ENCODE peak calls at places on chromosomes 12 and 14, in ten cellular contexts. X is H1; D is A549; E is CD4-positive, alpha-beta memory T cell; F is astrocyte; M is heart right ventricle; B is uterus; H is PC-9; L is mammary epithelial cell; Z is prostate gland. V is an unnamed sample. For H3K9me3 and H3K4me1, the result is how much of the 10 kb centered on the place peaks cover.

GRCh38 chr12:120677765-120678473 is 9.0 kb upstream of the MLEC start:
- DNase-seq in X (peak), L (peak), H (no peak), Z (peak), E (no peak), F (no peak), M (peak), D (peak), B (no peak), V (no peak)

GRCh38 chr12:119678459-119678858 is 10.5 kb downstream of the PRKAB1 start:
- DNase-seq in B (no peak), X (no peak), L (no peak), Z (no peak), F (peak), M (no peak), H (no peak), E (no peak), D (no peak), V (no peak)

GRCh38 chr12:57627504-57628279 is 5.3 kb downstream of the B4GALNT1 start:
- DNase-seq in X (peak), H (no peak), M (no peak), L (no peak), B (peak), Z (no peak), D (no peak), E (no peak), F (no peak), V (no peak)

GRCh38 chr14:72998252-72998903 is 28.5 kb downstream of the ZFYVE1 start:
- DNase-seq in E (no peak), B (no peak), Z (no peak), L (no peak), F (no peak), D (no peak), H (no peak), M (no peak), X (no peak), V (no peak)

GRCh38 chr12:2312156-2312555 is 259.4 kb downstream of the CACNA1C start:
- DNase-seq in Z (no peak), F (no peak), L (no peak), D (no peak), M (no peak), B (no peak), H (peak), E (no peak), X (no peak), V (no peak)

GRCh38 chr14:92121207-92121669 is 268 bp downstream of the NDUFB1 start:
- DNase-seq in D (peak), B (no peak), M (peak), X (no peak), Z (peak), H (no peak), F (peak), L (no peak), E (no peak), V (no peak)

GRCh38 chr14:105582639-105583038 is 56.3 kb downstream of the TMEM121 start:
- DNase-seq in Z (no peak), E (no peak), L (peak), H (peak), B (no peak), F (no peak), D (no peak), X (no peak), M (no peak), V (no peak)

GRCh38 chr14:71193663-71194062 is 286.4 kb downstream of the PCNX1 start:
- DNase-seq in E (no peak), L (no peak), Z (no peak), F (no peak), D (no peak), M (no peak), X (no peak), H (peak), B (no peak), V (no peak)

GRCh38 chr12:131857908-131858850 is 30.0 kb downstream of the MMP17 start:
- DNase-seq in X (no peak), L (no peak), B (no peak), Z (no peak), F (no peak), M (no peak), D (peak), E (no peak), H (no peak), V (no peak)

GRCh38 chr12:538731-539539 is 79.2 kb downstream of the B4GALNT3 start:
- DNase-seq in M (peak), X (no peak), E (peak), Z (peak), D (peak), F (peak), H (peak), B (no peak), L (peak), V (peak)

GRCh38 chr14:50373959-50374358 is 22.7 kb downstream of the CDKL1 start:
- DNase-seq in L (no peak), B (no peak), H (no peak), M (no peak), Z (no peak), F (no peak), D (no peak), E (no peak), X (no peak), V (no peak)
- H3K9me3 ChIP-seq in L (under half), B (under half), H (under half), M (under half), Z (under half), F (under half), D (under half), E (under half), X (under half), V (under half)

GRCh38 chr12:6620137-6620884 is 13.1 kb upstream of the CHD4 start:
- DNase-seq in F (peak), M (peak), L (no peak), B (peak), X (peak), E (no peak), Z (no peak), H (no peak), D (no peak), V (no peak)
- H3K4me1 ChIP-seq in F (under half), M (under half), L (under half), B (under half), X (under half), E (under half), Z (under half), H (under half), D (under half), V (under half)

GRCh38 chr14:89340200-89340667 is 76.8 kb downstream of the FOXN3 start:
- DNase-seq in M (no peak), D (no peak), B (no peak), Z (peak), H (no peak), E (no peak), F (peak), X (no peak), L (peak), V (no peak)

GRCh38 chr14:89343356-89343755 is 73.7 kb downstream of the FOXN3 start:
- DNase-seq in F (no peak), M (no peak), X (no peak), E (no peak), D (no peak), Z (no peak), L (no peak), H (no peak), B (no peak), V (no peak)

GRCh38 chr14:89339579-89339978 is 77.5 kb downstream of the FOXN3 start:
- DNase-seq in H (no peak), M (no peak), Z (no peak), B (no peak), D (no peak), E (no peak), X (no peak), F (no peak), L (no peak), V (no peak)

GRCh38 chr14:89340782-89341181 is 76.3 kb downstream of the FOXN3 start:
- DNase-seq in D (no peak), L (no peak), H (no peak), Z (no peak), M (no peak), E (no peak), X (no peak), B (no peak), F (no peak), V (no peak)

GRCh38 chr14:89342049-89342448 is 75.0 kb downstream of the FOXN3 start:
- DNase-seq in Z (no peak), M (no peak), D (no peak), L (no peak), B (no peak), X (no peak), E (no peak), H (no peak), F (no peak), V (no peak)
- H3K27ac ChIP-seq in Z (no peak), M (no peak), D (no peak), L (no peak), B (peak), X (no peak), E (no peak), H (no peak), F (no peak), V (no peak)

GRCh38 chr12:5015711-5016492 is 27.8 kb upstream of the KCNA5 start:
- DNase-seq in L (no peak), M (no peak), B (no peak), F (no peak), H (no peak), E (no peak), D (no peak), Z (no peak), X (no peak), V (no peak)

GRCh38 chr12:5022030-5022429 is 21.6 kb upstream of the KCNA5 start:
- DNase-seq in B (no peak), D (no peak), X (no peak), L (peak), F (no peak), E (no peak), M (no peak), Z (no peak), H (no peak), V (no peak)

GRCh38 chr12:5014269-5014668 is 29.4 kb upstream of the KCNA5 start:
- DNase-seq in H (no peak), B (no peak), D (no peak), F (no peak), X (no peak), E (no peak), L (no peak), Z (no peak), M (no peak), V (no peak)

GRCh38 chr12:5018677-5019076 is 25.0 kb upstream of the KCNA5 start:
- DNase-seq in Z (peak), M (no peak), X (no peak), F (no peak), D (no peak), H (no peak), L (peak), E (no peak), B (no peak), V (no peak)

GRCh38 chr12:5017638-5018348 is 25.9 kb upstream of the KCNA5 start:
- DNase-seq in H (no peak), L (no peak), Z (no peak), F (no peak), E (no peak), B (no peak), D (no peak), X (no peak), M (no peak), V (no peak)
- H3K9me3 ChIP-seq in H (under half), L (under half), Z (under half), F (under half), E (under half), B (under half), D (under half), X (under half), M (under half), V (under half)

GRCh38 chr14:68468437-68469207 is 324.2 kb downstream of the ZFP36L1 start:
- DNase-seq in L (peak), E (no peak), M (no peak), Z (no peak), B (no peak), F (peak), X (no peak), D (no peak), H (peak), V (no peak)

GRCh38 chr14:68471964-68472508 is 320.8 kb downstream of the ZFP36L1 start:
- DNase-seq in M (no peak), X (peak), F (no peak), E (no peak), H (no peak), B (no peak), D (no peak), Z (no peak), L (no peak), V (no peak)

GRCh38 chr14:68471029-68471963 is 321.6 kb downstream of the ZFP36L1 start:
- DNase-seq in E (no peak), M (no peak), L (no peak), H (no peak), X (peak), F (no peak), D (no peak), B (no peak), Z (no peak), V (no peak)

GRCh38 chr14:68469208-68469713 is 323.6 kb downstream of the ZFP36L1 start:
- DNase-seq in H (peak), D (no peak), Z (no peak), E (no peak), F (no peak), M (no peak), L (no peak), X (no peak), B (no peak), V (no peak)

DNA sequence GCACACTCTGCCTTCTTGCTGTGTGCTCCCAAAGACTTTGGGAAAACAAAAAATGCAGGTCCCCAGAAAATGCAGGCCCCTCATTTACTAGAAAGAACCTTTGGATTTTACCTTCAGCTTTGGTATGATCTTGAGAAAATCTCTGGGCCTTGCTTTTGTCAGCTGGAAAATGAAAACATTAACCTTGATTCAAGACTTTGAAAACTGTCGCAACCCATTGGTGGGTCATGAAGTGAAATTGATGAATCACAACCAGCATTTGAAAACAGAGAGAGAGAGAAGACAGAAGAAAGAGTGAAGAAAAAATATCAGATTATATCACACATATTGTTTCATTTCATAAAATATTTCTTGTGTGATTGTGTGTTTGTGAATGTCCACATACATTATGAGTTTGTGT is 322.5 kb downstream of the ZFP36L1 start:
- DNase-seq in E (no peak), L (peak), Z (no peak), F (no peak), X (no peak), D (no peak), M (no peak), H (no peak), B (no peak), V (no peak)
- H3K4me1 ChIP-seq in E (under half), L (half or more), Z (under half), F (under half), X (under half), D (half or more), M (under half), H (half or more), B (under half), V (under half)

GRCh38 chr14:79016828-79017505 is 846.8 kb downstream of the NRXN3 start:
- DNase-seq in E (no peak), D (peak), Z (no peak), L (peak), X (no peak), F (peak), M (no peak), B (no peak), H (peak), V (no peak)
- H3K27ac ChIP-seq in E (no peak), D (peak), Z (no peak), L (no peak), X (no peak), F (peak), M (no peak), B (no peak), H (peak), V (no peak)

GRCh38 chr12:32140867-32141266 is 34.2 kb downstream of the BICD1 start:
- DNase-seq in M (no peak), X (no peak), H (no peak), L (no peak), E (no peak), D (no peak), Z (no peak), F (no peak), B (no peak), V (no peak)
- H3K9me3 ChIP-seq in M (under half), X (under half), H (under half), L (under half), E (under half), D (under half), Z (under half), F (under half), B (under half), V (under half)

GRCh38 chr12:42422785-42423184 is 96.8 kb downstream of the PPHLN1 start:
- DNase-seq in D (no peak), L (no peak), Z (no peak), F (no peak), X (no peak), M (no peak), H (no peak), B (no peak), E (no peak), V (no peak)
- H3K4me1 ChIP-seq in D (under half), L (under half), Z (under half), F (under half), X (under half), M (under half), H (under half), B (under half), E (under half), V (under half)

V was measured in effector memory CD4-positive, alpha-beta T cell.